ENCODE peak calls at places on chromosomes 1 and 21, in five cellular contexts. G is RWPE1, W is cardiac muscle cell, O is substantia nigra, V is left lung. N is an unnamed sample.
A peak's percentile ranks its signal among the peaks of the same experiment; 100 is the strongest.

GRCh38 chr1:44531785-44532566 is 126.9 kb downstream of the RNF220 start:
- DNase-seq in G (peak; percentile 53), W (peak; percentile 35), O (no peak), V (no peak), N (no peak)

GRCh38 chr21:27154451-27155129 is 187.7 kb upstream of the ADAMTS5 start:
- DNase-seq in G (no peak), W (peak; percentile 80), O (no peak), V (no peak), N (no peak)

GRCh38 chr1:223543559-223543958 is 121.9 kb downstream of the CAPN8 start:
- DNase-seq in G (no peak), W (no peak), O (no peak), V (no peak), N (no peak)

GRCh38 chr1:91499904-91500755 is 521 bp upstream of the CDC7 start:
- DNase-seq in G (no peak), W (no peak), O (no peak), V (no peak), N (no peak)

GRCh38 chr1:171267391-171267790 is 19.1 kb downstream of the FMO1 start:
- DNase-seq in G (no peak), W (peak; percentile 75), O (no peak), V (no peak), N (no peak)

GRCh38 chr1:5962265-5963105 is 29.7 kb downstream of the NPHP4 start:
- DNase-seq in G (no peak), W (no peak), O (no peak), V (peak; percentile 49), N (no peak)

GRCh38 chr1:16720403-16721223 is 19.7 kb upstream of the RNU1-4 start:
- DNase-seq in G (no peak), W (no peak), O (no peak), V (peak; percentile 81), N (no peak)

GRCh38 chr1:53473463-53473862 is 14.3 kb downstream of the DMRTB1 start:
- DNase-seq in G (no peak), W (no peak), O (no peak), V (no peak), N (no peak)

GRCh38 chr1:17711577-17711910 is 43.6 kb upstream of the ACTL8 start:
- DNase-seq in G (peak; percentile 53), W (no peak), O (no peak), V (no peak), N (no peak)

GRCh38 chr1:58082596-58082995 is 463.9 kb downstream of the OMA1 start:
- DNase-seq in G (no peak), W (no peak), O (no peak), V (no peak), N (no peak)

GRCh38 chr1:147541672-147542548 is 609 bp downstream of the BCL9 start:
- DNase-seq in G (no peak), W (peak; percentile 58), O (peak; percentile 34), V (peak; percentile 73), N (no peak)

GRCh38 chr21:42564561-42564971 is 50.9 kb downstream of the SLC37A1 start:
- DNase-seq in G (no peak), W (no peak), O (no peak), V (peak; percentile 74), N (no peak)

GRCh38 chr21:33478182-33478581 is 1.6 kb downstream of the TMEM50B start:
- DNase-seq in G (no peak), W (no peak), O (no peak), V (no peak), N (no peak)

GRCh38 chr1:82492168-82492567 is 691.4 kb downstream of the ADGRL2 start:
- DNase-seq in G (no peak), W (no peak), O (no peak), V (no peak), N (no peak)

GRCh38 chr1:165842363-165843129 is 15.1 kb downstream of the UCK2 start:
- DNase-seq in G (no peak), W (peak; percentile 46), O (no peak), V (no peak), N (peak; percentile 21)

GRCh38 chr1:16630661-16631247 is 17.4 kb upstream of the NBPF1 start:
- DNase-seq in G (no peak), W (no peak), O (no peak), V (peak; percentile 91), N (no peak)

GRCh38 chr1:164748253-164748899 is 189.4 kb downstream of the PBX1 start:
- DNase-seq in G (no peak), W (peak; percentile 99), O (no peak), V (no peak), N (no peak)

GRCh38 chr1:236129315-236129714 is 13.0 kb upstream of the GPR137B start:
- DNase-seq in G (no peak), W (no peak), O (no peak), V (no peak), N (no peak)

GRCh38 chr1:169003864-169004516 is 102.5 kb upstream of the ATP1B1 start:
- DNase-seq in G (no peak), W (peak; percentile 25), O (no peak), V (peak; percentile 72), N (no peak)

GRCh38 chr1:155136728-155137127 is 1.1 kb downstream of the SLC50A1 start:
- DNase-seq in G (no peak), W (no peak), O (no peak), V (no peak), N (no peak)

GRCh38 chr1:159088050-159088449 is 11.5 kb upstream of the AIM2 start:
- DNase-seq in G (peak; percentile 43), W (peak; percentile 75), O (no peak), V (no peak), N (no peak)

GRCh38 chr1:204495078-204495753 is 611 bp upstream of the PIK3C2B start:
- DNase-seq in G (no peak), W (no peak), O (no peak), V (no peak), N (no peak)
- H3K27ac ChIP-seq in G (peak overlapping the region; percentile 94), W (peak overlapping the region; percentile 97), O (peak overlapping the region; percentile 97), V (peak overlapping the region; percentile 93), N (peak overlapping the region; percentile 97)

GRCh38 chr1:1370771-1371300 is 4.2 kb downstream of the AURKAIP1 start:
- DNase-seq in G (no peak), W (no peak), O (no peak), V (peak; percentile 61), N (no peak)

GRCh38 chr1:1371354-1371740 is 3.7 kb downstream of the AURKAIP1 start:
- DNase-seq in G (no peak), W (peak; percentile 24), O (no peak), V (peak; percentile 70), N (no peak)

GRCh38 chr1:1373493-1374067 is 1.4 kb downstream of the AURKAIP1 start:
- DNase-seq in G (no peak), W (no peak), O (no peak), V (peak; percentile 71), N (no peak)

GRCh38 chr1:1373051-1373450 is 2.0 kb downstream of the AURKAIP1 start:
- DNase-seq in G (no peak), W (no peak), O (no peak), V (no peak), N (no peak)

DNA sequence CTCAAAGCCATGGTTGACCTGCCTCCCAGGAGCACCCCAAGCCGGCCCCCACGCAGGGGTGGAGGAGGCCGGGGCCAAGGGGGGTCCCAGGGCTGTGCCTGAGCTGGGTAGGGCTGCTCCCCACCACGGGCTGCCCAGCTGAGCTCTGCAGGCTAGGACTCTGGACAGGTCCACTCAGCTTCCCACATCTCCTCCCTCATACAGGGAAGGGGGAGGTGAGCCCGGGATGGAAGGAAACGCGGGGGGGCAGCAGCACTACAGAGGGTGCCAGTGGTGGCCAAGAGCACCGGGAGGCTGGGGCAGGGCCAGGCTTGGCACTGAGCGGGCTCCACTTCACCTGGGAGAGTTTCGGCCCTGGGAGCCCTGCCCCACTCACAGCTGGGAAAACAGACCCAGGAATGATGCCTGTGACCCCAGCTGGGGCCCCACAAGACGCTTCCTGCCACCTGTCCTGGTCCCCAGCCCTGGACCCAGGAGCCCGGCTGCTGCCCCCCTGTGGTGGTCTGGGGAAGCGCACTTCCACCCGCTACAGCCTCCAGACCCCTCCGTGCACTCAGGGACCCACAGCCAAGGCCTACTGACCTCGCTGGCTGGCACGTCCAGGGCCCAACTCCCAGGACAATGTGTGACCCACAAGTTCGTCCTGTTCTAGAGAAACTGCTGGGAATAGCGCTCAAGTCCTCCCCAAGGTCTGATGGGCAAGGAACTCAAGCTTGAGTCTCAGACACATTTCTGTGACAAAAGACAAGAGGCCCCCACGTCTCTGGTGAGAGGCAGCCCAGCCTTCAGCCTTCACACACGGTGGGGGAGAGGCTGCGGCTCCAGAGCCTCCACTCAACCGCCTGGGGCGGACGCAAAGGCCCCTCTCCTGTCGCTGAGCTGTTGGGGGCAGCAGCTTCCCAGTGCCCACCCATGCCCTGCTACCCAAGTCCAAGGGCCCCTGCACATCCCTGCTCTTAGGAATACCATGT is 3.0 kb downstream of the AURKAIP1 start:
- DNase-seq in G (no peak), W (peak; percentile 60), O (no peak), V (peak; percentile 94), N (no peak)
- H3K27ac ChIP-seq in G (peak overlapping the region; percentile 90), W (no peak overlapping the region), O (no peak overlapping the region), V (no peak overlapping the region), N (no peak overlapping the region)

DNA sequence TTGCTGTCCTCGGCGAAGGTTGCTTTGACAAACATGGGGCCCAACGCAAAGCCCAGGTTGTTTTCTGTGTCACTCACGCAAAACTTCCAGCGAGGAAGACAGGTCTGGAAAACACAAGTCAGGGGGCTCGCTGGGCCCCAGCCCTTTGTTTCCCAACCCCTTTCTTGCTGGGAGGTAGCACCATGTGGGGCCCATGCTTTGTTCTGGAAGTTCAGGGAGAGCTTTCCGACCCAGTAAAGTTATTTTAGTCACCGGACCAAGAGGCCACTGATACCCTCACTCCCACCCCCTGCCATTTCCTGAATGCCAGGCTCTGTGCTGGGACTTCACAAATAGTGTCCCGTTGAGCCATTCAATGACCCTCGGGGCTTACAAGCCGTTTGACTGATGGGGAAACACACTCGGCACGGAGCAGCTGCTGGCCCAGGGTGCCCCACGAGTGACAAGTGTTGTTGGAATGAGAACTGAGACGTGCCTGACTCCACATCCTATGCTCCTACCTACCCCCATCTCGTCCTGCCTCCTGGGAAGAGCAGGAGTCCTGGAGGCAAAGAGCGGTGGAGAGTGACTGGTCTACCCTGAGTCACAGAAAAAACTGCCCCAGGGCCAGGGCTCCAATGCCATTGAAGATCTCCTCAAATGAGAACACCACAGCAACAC is 52.0 kb downstream of the ECE1 start:
- DNase-seq in G (peak; percentile 46), W (no peak), O (no peak), V (no peak), N (no peak)
- H3K27ac ChIP-seq in G (peak overlapping the region; percentile 31), W (peak overlapping the region; percentile 22), O (no peak overlapping the region), V (no peak overlapping the region), N (no peak overlapping the region)

GRCh38 chr1:160738266-160738665 is 781 bp upstream of the SLAMF7 start:
- DNase-seq in G (no peak), W (no peak), O (no peak), V (no peak), N (no peak)
- H3K27ac ChIP-seq in G (no peak overlapping the region), W (no peak overlapping the region), O (no peak overlapping the region), V (peak overlapping the region; percentile 57), N (no peak overlapping the region)

DNA sequence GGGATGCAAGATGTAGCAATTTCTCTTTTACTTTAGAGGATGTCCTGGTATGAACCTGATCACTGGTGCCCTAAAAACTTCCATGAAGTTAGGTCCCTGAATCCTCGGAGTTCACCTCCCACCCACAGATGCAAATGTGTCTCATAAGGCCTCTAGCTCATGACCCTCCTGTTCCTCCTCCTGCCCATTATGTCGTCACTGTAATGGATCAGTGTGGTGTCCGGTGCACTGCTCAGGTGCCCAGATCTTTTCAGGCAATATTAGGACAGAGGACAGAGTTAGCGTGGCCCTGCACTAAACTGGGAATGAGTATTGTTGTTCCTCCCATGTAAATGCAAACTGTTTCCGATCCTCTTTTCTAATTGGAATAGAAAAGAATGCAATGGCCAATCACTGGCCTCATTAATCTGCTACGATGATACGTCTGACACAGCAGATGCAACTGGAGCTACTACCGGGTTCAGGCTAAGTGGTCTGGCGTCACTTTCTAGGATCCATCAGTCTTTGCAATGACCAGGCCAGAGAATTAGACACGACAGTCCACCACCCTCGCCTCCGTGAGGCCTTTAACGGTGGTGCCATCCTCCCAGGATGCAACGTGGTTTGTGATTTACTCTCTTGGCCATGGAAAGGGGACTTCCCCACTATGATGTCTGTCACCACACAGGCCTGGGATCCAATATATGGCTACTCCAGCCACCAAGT is 3.4 kb upstream of the COL6A2 start:
- DNase-seq in G (no peak), W (no peak), O (no peak), V (no peak), N (no peak)
- H3K27ac ChIP-seq in G (no peak overlapping the region), W (no peak overlapping the region), O (no peak overlapping the region), V (no peak overlapping the region), N (no peak overlapping the region)